ENCODE peak calls at places on chromosomes 12 and 14, in six cellular contexts. J is LoVo; D is RPMI8226; C is activated T-cell treated with anti-CD3 and anti-CD28 coated beads for 24 hours; T is stimulated activated CD4-positive, alpha-beta T cell treated with anti-CD3 and anti-CD28 coated beads, Interleukin-1b, Interleukin-23, amount 100 ng/mL, for 48 hours; N is NCI-H82. R is an unnamed sample.
A peak's percentile ranks its signal among the peaks of the same experiment; 100 is the strongest.

GRCh38 chr14:75647650-75648049 is 13.0 kb downstream of the ERG28 start:
- DNase-seq in N (no peak), J (no peak), C (no peak), D (no peak), T (no peak), R (no peak)

GRCh38 chr12:131499864-131500190 is 211.1 kb upstream of the SFSWAP start:
- DNase-seq in D (no peak), N (no peak), J (no peak), C (no peak), T (no peak), R (no peak)

GRCh38 chr14:75454963-75455546 is 27.2 kb downstream of the JDP2 start:
- DNase-seq in N (no peak), T (no peak), J (peak; percentile 13), D (no peak), C (no peak), R (no peak)

GRCh38 chr14:61636291-61636690 is 59.0 kb upstream of the HIF1A start:
- DNase-seq in D (no peak), J (no peak), C (no peak), N (no peak), T (no peak), R (no peak)

GRCh38 chr14:71339650-71340415 is 432.6 kb downstream of the PCNX1 start:
- DNase-seq in N (no peak), J (no peak), C (no peak), T (no peak), D (no peak), R (no peak)

GRCh38 chr12:43754015-43754414 is 4.6 kb downstream of the PUS7L start:
- DNase-seq in J (no peak), N (no peak), T (no peak), D (no peak), C (no peak), R (no peak)

GRCh38 chr12:119589087-119589486 is 4.5 kb upstream of the TMEM233 start:
- DNase-seq in C (no peak), J (no peak), D (no peak), T (no peak), N (no peak), R (no peak)

GRCh38 chr12:93502802-93503623 is 35.7 kb downstream of the MRPL42 start:
- DNase-seq in J (peak; percentile 29), T (peak; percentile 36), C (peak; percentile 42), D (peak; percentile 57), N (peak; percentile 52), R (peak; percentile 75)

GRCh38 chr12:21627924-21628323 is 23.3 kb upstream of the GYS2 start:
- DNase-seq in T (no peak), C (no peak), D (no peak), N (no peak), J (no peak), R (no peak)

GRCh38 chr12:118327381-118327780 is 45.3 kb downstream of the TAOK3 start:
- DNase-seq in D (no peak), T (no peak), N (no peak), C (no peak), J (no peak), R (no peak)

GRCh38 chr14:66476964-66477363 is 9.2 kb upstream of the CCDC196 start:
- DNase-seq in N (peak; percentile 1), C (no peak), D (no peak), J (no peak), T (no peak), R (no peak)

GRCh38 chr12:129082441-129082840 is 229.2 kb downstream of the GLT1D1 start:
- DNase-seq in N (no peak), T (no peak), J (no peak), D (no peak), C (no peak), R (no peak)

GRCh38 chr12:104356231-104357115 is 52.9 kb downstream of the EID3 start:
- DNase-seq in J (no peak), T (no peak), C (no peak), N (peak; percentile 35), D (no peak), R (no peak)

GRCh38 chr12:92144631-92145480 is 790 bp downstream of the BTG1 start:
- DNase-seq in D (peak; percentile 50), N (peak; percentile 92), C (peak; percentile 30), J (peak; percentile 80), T (peak; percentile 57), R (peak; percentile 55)

GRCh38 chr14:96235426-96235825 is 20.6 kb upstream of the BDKRB1 start:
- DNase-seq in C (no peak), J (no peak), N (no peak), T (no peak), D (no peak), R (no peak)

GRCh38 chr12:91766454-91766853 is 379.2 kb downstream of the BTG1 start:
- DNase-seq in D (no peak), C (no peak), N (no peak), T (no peak), J (no peak), R (no peak)

GRCh38 chr14:100084591-100084990 is 19.4 kb downstream of the EVL start:
- DNase-seq in D (no peak), C (no peak), J (no peak), N (no peak), T (no peak), R (peak; percentile 11)

GRCh38 chr12:121005346-121005815 is 10.9 kb downstream of the C12orf43 start:
- DNase-seq in N (peak; percentile 69), J (peak; percentile 40), D (peak; percentile 73), T (peak; percentile 60), C (peak; percentile 21), R (peak; percentile 76)

GRCh38 chr14:36514278-36515104 is 5.5 kb downstream of the NKX2-1 start:
- DNase-seq in N (no peak), D (no peak), J (no peak), T (no peak), C (no peak), R (no peak)

GRCh38 chr12:114407034-114407420 is 1.1 kb upstream of the TBX5 start:
- DNase-seq in T (no peak), J (no peak), D (no peak), N (no peak), C (no peak), R (no peak)

GRCh38 chr14:100712490-100712889 is 14.2 kb upstream of the DLK1 start:
- DNase-seq in J (no peak), T (no peak), N (no peak), D (no peak), C (no peak), R (no peak)

GRCh38 chr14:81269100-81269978 is 48.6 kb upstream of the GTF2A1 start:
- DNase-seq in N (peak; percentile 73), C (no peak), T (no peak), J (peak; percentile 74), D (peak; percentile 55), R (peak; percentile 15)

GRCh38 chr12:121610239-121611149 is 15.8 kb upstream of the ORAI1 start:
- DNase-seq in T (no peak), J (no peak), N (peak; percentile 92), C (no peak), D (no peak), R (no peak)